ENCODE peak calls at places on chromosomes 3 and 15, in four cellular contexts. A, D, I and N are unnamed samples.

GRCh38 chr3:54550216-54550977 is 377.5 kb downstream of the LRTM1 start:
- DNase-seq in A (no peak), D (no peak), I (no peak), N (no peak)

GRCh38 chr15:83061680-83062079 is 5.4 kb downstream of the BTBD1 start:
- DNase-seq in A (no peak), D (no peak), I (no peak), N (peak)

GRCh38 chr15:80777836-80778620 is 1.1 kb upstream of the CEMIP start:
- DNase-seq in A (peak), D (no peak), I (no peak), N (no peak)

GRCh38 chr3:189806171-189806951 is 175.2 kb downstream of the TP63 start:
- DNase-seq in A (no peak), D (no peak), I (no peak), N (peak)

GRCh38 chr3:142850395-142851023 is 38.4 kb downstream of the PCOLCE2 start:
- DNase-seq in A (peak), D (peak), I (no peak), N (peak)

GRCh38 chr3:186519021-186519658 is 25.0 kb downstream of the CRYGS start:
- DNase-seq in A (no peak), D (no peak), I (peak), N (no peak)

GRCh38 chr15:77121599-77121998 is 50.7 kb upstream of the TSPAN3 start:
- DNase-seq in A (no peak), D (no peak), I (no peak), N (no peak)

GRCh38 chr3:177441281-177441812 is 244.1 kb upstream of the TBL1XR1 start:
- DNase-seq in A (no peak), D (no peak), I (no peak), N (no peak)

GRCh38 chr15:69648215-69648614 is 195.6 kb downstream of the RPLP1 start:
- DNase-seq in A (no peak), D (no peak), I (no peak), N (no peak)

GRCh38 chr3:172203522-172204258 is 164.3 kb downstream of the FNDC3B start:
- DNase-seq in A (peak), D (no peak), I (no peak), N (no peak)

GRCh38 chr3:4898454-4899313 is 80.6 kb upstream of the BHLHE40 start:
- DNase-seq in A (peak), D (peak), I (no peak), N (no peak)

DNA sequence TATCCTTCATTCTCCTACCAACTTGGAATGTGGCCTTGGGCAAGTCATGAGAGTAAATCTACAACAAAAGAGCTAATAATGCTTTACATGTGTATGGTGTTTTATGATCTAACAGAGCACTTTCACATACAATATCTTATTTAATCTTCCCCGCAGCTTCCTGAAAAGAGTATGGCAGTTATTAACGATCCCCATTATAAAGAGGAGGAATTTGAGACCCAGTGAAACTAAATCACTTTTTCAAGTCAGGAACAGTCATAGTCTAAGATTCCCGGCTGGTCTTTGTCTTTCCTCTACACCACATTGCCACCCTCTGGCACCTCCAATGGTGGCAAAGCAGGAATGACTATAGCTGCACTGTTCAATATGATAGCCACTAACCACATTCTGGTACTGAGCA is 69.7 kb upstream of the CMSS1 start:
- DNase-seq in A (peak), D (no peak), I (no peak), N (no peak)
- TF ChIP-seq CTCF in A (peak), D (no peak), I (no peak), N (peak)

DNA sequence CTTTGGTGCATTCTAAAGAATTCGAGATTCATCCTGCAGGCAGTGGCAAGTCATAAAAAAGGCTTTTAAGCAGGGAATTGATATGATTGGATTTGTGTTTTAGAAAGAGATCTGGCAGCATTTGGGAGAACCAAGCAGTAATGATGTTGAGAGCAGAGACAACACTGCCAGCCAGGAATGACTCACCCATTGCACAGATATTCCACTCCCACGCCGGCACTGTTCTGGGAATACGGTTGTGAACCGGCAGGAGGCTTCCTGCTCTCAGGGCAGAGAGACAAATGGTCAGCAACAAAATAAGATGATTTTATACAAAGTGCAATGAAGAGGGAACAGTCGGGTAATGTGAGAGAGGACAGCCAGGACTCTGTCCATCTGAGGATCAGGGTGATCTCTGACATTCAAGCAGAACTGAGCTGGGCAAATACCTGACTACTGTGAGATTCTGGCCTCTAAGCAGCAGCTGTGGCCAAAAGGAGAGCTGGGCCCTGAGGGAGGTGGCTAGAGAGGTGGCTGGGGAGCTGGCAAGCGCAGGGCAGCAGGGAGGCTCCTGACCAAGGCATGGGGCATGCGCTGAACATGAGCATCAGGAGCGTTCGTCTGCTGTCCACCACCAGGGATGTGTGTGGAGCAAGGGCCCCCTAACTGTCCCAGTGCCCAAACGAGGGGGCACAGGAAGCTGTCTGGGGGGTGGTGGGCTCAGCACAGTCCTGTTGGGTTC is 56.1 kb upstream of the PLXNA1 start:
- DNase-seq in A (peak), D (peak), I (no peak), N (no peak)
- TF ChIP-seq CTCF in A (peak), D (no peak), I (no peak), N (no peak)

DNA sequence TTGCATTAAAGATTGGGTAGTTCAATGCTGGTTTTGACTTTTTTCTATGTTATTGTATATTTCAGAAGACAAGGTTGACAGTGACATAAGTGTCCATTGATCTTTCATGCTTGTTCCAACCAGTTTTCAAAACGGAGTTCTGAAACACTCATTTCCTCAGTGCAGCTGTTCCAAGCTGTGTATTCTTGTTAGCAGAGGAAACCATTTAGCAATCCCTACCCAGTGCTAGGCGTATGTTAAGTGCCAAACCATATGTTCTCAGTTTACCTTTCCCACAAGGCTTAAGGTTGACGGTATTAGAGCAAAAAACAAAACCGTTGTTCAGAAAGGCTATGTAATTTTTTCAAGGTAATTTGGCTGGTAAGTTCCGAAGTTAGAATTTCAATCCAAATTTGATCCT is 9.1 kb downstream of the ATOSA start:
- DNase-seq in A (no peak), D (no peak), I (no peak), N (no peak)
- TF ChIP-seq CTCF in A (no peak), D (no peak), I (no peak), N (no peak)

DNA sequence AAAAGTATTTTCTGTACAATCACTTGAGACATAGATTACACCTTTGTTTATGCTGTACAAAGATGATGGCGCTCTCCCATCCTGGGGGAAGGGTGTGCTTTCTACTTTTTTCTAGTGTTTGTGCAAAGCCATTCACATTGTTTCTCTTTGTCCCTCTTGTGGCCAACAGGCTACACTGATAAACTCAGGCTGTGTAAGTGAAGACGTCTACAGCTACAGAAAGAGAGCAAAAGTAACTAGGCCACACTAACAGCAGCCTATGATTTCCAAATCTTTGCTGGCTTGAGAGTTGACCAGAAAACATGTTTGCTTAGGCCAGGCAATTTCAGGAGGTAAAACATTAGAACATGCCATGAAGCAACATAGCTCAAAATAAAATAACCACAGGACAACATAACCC is 75.1 kb downstream of the FOXB1 start:
- DNase-seq in A (no peak), D (no peak), I (no peak), N (no peak)
- TF ChIP-seq CTCF in A (peak), D (no peak), I (no peak), N (peak)